ENCODE peak calls at places on chromosomes 1 and 21, in four cellular contexts. One of them, this sample, is unnamed.
A peak's percentile ranks its signal among the peaks of the same experiment; 100 is the strongest.

GRCh38 chr1:6116137-6116536 is 64.0 kb downstream of the CHD5 start:
- DNase-seq in A549: no peak
- DNase-seq in stomach: no peak
- DNase-seq in H1: no peak
- DNase-seq in this sample: no peak

GRCh38 chr1:24935196-24935526 is 5.1 kb upstream of the RUNX3 start:
- DNase-seq in A549: no peak
- DNase-seq in stomach: no peak
- DNase-seq in H1: no peak
- DNase-seq in this sample: no peak

GRCh38 chr1:67711850-67712202 is 26.8 kb downstream of the GADD45A start:
- DNase-seq in A549: no peak
- DNase-seq in stomach: no peak
- DNase-seq in H1: no peak
- DNase-seq in this sample: no peak

GRCh38 chr1:203268901-203269653 is 36.2 kb upstream of the BTG2 start:
- DNase-seq in A549: peak; percentile 76
- DNase-seq in stomach: no peak
- DNase-seq in H1: no peak
- DNase-seq in this sample: no peak

GRCh38 chr1:192609110-192610079 is 26.6 kb upstream of the RGS13 start:
- DNase-seq in A549: no peak
- DNase-seq in stomach: peak; percentile 60
- DNase-seq in H1: no peak
- DNase-seq in this sample: peak; percentile 81

GRCh38 chr1:48617227-48617626 is 145.2 kb upstream of the SPATA6 start:
- DNase-seq in A549: no peak
- DNase-seq in stomach: no peak
- DNase-seq in H1: no peak
- DNase-seq in this sample: no peak

GRCh38 chr21:42468511-42469131 is 27.4 kb downstream of the RSPH1 start:
- DNase-seq in A549: no peak
- DNase-seq in stomach: no peak
- DNase-seq in H1: no peak
- DNase-seq in this sample: peak; percentile 7

GRCh38 chr1:201332616-201333335 is 44.7 kb downstream of the TNNT2 start:
- DNase-seq in A549: no peak
- DNase-seq in stomach: no peak
- DNase-seq in H1: no peak
- DNase-seq in this sample: no peak

GRCh38 chr1:232868793-232869491 is 63.7 kb downstream of the MAP10 start:
- DNase-seq in A549: peak; percentile 7
- DNase-seq in stomach: no peak
- DNase-seq in H1: no peak
- DNase-seq in this sample: no peak

GRCh38 chr1:159949123-159949522 is 3.7 kb upstream of the IGSF9 start:
- DNase-seq in A549: no peak
- DNase-seq in stomach: peak; percentile 62
- DNase-seq in H1: no peak
- DNase-seq in this sample: peak; percentile 61

GRCh38 chr1:204323887-204324286 is 35.8 kb downstream of the PLEKHA6 start:
- DNase-seq in A549: peak; percentile 44
- DNase-seq in stomach: no peak
- DNase-seq in H1: no peak
- DNase-seq in this sample: no peak

GRCh38 chr1:54404263-54404662 is 1.9 kb downstream of the SSBP3 start:
- DNase-seq in A549: no peak
- DNase-seq in stomach: no peak
- DNase-seq in H1: no peak
- DNase-seq in this sample: no peak

GRCh38 chr1:54402896-54403295 is 3.3 kb downstream of the SSBP3 start:
- DNase-seq in A549: no peak
- DNase-seq in stomach: peak; percentile 47
- DNase-seq in H1: no peak
- DNase-seq in this sample: no peak

GRCh38 chr1:54403377-54403776 is 2.8 kb downstream of the SSBP3 start:
- DNase-seq in A549: no peak
- DNase-seq in stomach: no peak
- DNase-seq in H1: no peak
- DNase-seq in this sample: no peak

GRCh38 chr1:54404939-54405880 is 984 bp downstream of the SSBP3 start:
- DNase-seq in A549: no peak
- DNase-seq in stomach: peak; percentile 48
- DNase-seq in H1: no peak
- DNase-seq in this sample: peak; percentile 41

GRCh38 chr1:54403808-54404261 is 2.4 kb downstream of the SSBP3 start:
- DNase-seq in A549: no peak
- DNase-seq in stomach: no peak
- DNase-seq in H1: no peak
- DNase-seq in this sample: no peak
- H3K4me1 ChIP-seq in A549: peaks cover 12% of the 10 kb centered on the region
- H3K4me1 ChIP-seq in stomach: peaks cover 85% of the 10 kb centered on the region
- H3K4me1 ChIP-seq in H1: peaks cover 18% of the 10 kb centered on the region
- H3K4me1 ChIP-seq in this sample: peaks cover 41% of the 10 kb centered on the region

DNA sequence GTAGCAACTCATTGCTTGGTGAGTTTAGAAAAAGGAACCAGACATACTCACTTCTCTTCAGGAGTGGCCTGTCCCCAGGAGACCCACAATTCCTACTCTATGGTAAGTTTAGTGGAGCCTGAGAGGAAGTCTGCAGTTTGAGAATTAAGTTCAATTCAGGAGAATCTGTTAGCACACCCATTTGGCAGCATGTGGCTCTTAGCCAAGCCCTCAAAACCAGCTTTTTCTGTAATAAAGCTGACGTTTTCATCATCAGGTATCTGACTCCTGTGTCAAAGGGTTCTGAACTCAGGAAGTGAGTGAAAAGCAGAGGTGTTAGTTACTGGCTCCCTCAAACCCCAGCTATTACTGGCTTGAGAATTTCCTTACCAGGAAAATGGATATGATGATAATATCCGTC is 20.4 kb upstream of the RGS16 start:
- DNase-seq in A549: no peak
- DNase-seq in stomach: no peak
- DNase-seq in H1: no peak
- DNase-seq in this sample: no peak
- TF ChIP-seq EP300 in A549: no peak
- TF ChIP-seq EP300 in stomach: no peak
- TF ChIP-seq EP300 in H1: no peak
- TF ChIP-seq EP300 in this sample: no peak

GRCh38 chr1:247386217-247386616 is 29.8 kb upstream of the NLRP3 start:
- DNase-seq in A549: no peak
- DNase-seq in stomach: no peak
- DNase-seq in H1: no peak
- DNase-seq in this sample: no peak
- H3K4me1 ChIP-seq in A549: no peaks in the 10 kb centered on the region
- H3K4me1 ChIP-seq in stomach: no peaks in the 10 kb centered on the region
- H3K4me1 ChIP-seq in H1: peaks cover 6% of the 10 kb centered on the region
- H3K4me1 ChIP-seq in this sample: no peaks in the 10 kb centered on the region

DNA sequence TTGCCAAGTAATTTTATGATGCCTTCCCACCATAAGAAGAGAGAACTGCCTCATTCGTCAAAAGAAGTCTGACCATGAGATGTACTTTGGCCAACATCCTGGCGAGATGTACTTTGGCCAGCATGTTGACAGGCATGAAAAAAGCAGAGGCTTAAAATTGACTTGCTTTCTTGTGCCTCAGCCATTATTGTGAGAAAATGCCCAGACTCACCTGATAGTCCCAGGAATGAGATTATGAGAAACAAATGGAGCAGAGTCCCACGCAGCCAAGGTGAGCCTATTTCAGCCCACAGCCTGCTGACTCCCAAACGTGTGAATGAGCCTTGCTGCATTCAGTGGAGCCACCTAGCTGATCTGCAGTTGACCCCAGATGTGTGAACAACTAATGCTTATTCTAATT is 43.5 kb upstream of the ZNF644 start:
- DNase-seq in A549: no peak
- DNase-seq in stomach: no peak
- DNase-seq in H1: no peak
- DNase-seq in this sample: no peak
- TF ChIP-seq EP300 in A549: no peak
- TF ChIP-seq EP300 in stomach: no peak
- TF ChIP-seq EP300 in H1: no peak
- TF ChIP-seq EP300 in this sample: no peak

GRCh38 chr1:91807921-91808620 is 77.9 kb downstream of the TGFBR3 start:
- DNase-seq in A549: no peak
- DNase-seq in stomach: no peak
- DNase-seq in H1: no peak
- DNase-seq in this sample: no peak

GRCh38 chr1:91806777-91807700 is 78.9 kb downstream of the TGFBR3 start:
- DNase-seq in A549: no peak
- DNase-seq in stomach: no peak
- DNase-seq in H1: no peak
- DNase-seq in this sample: no peak

GRCh38 chr1:91805343-91805801 is 80.6 kb downstream of the TGFBR3 start:
- DNase-seq in A549: no peak
- DNase-seq in stomach: no peak
- DNase-seq in H1: no peak
- DNase-seq in this sample: no peak

GRCh38 chr1:91804546-91805023 is 81.4 kb downstream of the TGFBR3 start:
- DNase-seq in A549: no peak
- DNase-seq in stomach: no peak
- DNase-seq in H1: no peak
- DNase-seq in this sample: no peak

DNA sequence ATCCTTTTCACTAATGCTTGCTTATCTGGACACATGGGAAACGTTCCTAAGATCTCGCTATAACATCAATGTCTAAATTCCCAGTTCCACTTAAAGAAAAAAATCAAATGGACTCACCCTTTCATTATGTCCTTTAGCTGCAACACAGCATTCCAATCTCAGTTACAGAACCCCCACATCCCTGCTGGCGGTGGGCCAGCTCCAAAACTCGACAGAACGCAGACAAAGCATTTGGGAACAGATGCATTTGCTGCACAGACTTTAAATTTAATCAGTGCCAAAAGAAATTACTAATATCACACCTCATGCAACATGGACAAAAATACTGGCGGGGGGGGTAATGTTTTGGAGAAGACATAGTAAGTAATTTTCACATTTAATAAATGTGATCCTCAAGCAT is 79.8 kb downstream of the TGFBR3 start:
- DNase-seq in A549: no peak
- DNase-seq in stomach: no peak
- DNase-seq in H1: no peak
- DNase-seq in this sample: no peak
- H3K4me1 ChIP-seq in A549: peaks cover 21% of the 10 kb centered on the region
- H3K4me1 ChIP-seq in stomach: peaks cover 17% of the 10 kb centered on the region
- H3K4me1 ChIP-seq in H1: peaks cover 8% of the 10 kb centered on the region
- H3K4me1 ChIP-seq in this sample: peaks cover 8% of the 10 kb centered on the region

GRCh38 chr1:223244366-223245103 is 101.5 kb upstream of the TLR5 start:
- DNase-seq in A549: no peak
- DNase-seq in stomach: no peak
- DNase-seq in H1: no peak
- DNase-seq in this sample: no peak
- TF ChIP-seq EP300 in A549: no peak
- TF ChIP-seq EP300 in stomach: no peak
- TF ChIP-seq EP300 in H1: no peak
- TF ChIP-seq EP300 in this sample: no peak

GRCh38 chr1:240417317-240417716 is 194.6 kb downstream of the GREM2 start:
- DNase-seq in A549: no peak
- DNase-seq in stomach: no peak
- DNase-seq in H1: no peak
- DNase-seq in this sample: no peak

GRCh38 chr1:240413732-240414131 is 198.2 kb downstream of the GREM2 start:
- DNase-seq in A549: no peak
- DNase-seq in stomach: no peak
- DNase-seq in H1: no peak
- DNase-seq in this sample: no peak

GRCh38 chr1:240415532-240415931 is 196.4 kb downstream of the GREM2 start:
- DNase-seq in A549: no peak
- DNase-seq in stomach: no peak
- DNase-seq in H1: no peak
- DNase-seq in this sample: no peak

GRCh38 chr1:240409615-240410014 is 202.3 kb downstream of the GREM2 start:
- DNase-seq in A549: no peak
- DNase-seq in stomach: no peak
- DNase-seq in H1: no peak
- DNase-seq in this sample: no peak

DNA sequence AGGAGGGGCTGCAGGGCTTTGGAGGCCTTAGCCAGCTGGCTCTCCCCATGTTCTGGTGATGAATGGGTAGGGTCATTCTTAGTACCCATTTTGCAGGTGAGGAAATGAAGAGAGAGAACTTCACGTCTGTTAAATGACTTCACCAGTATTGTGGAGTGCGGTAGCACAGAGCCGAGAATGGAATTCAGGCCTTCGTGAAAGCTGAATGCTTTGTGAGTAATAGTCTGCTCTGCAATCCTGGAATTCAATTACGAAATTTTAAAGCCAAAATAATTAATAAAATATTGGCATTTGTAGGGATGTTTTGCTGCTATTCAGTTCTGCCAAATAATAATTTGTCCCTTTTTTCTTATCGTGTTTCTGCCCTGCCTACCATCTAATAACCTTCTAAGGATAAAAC is 197.7 kb downstream of the GREM2 start:
- DNase-seq in A549: no peak
- DNase-seq in stomach: no peak
- DNase-seq in H1: no peak
- DNase-seq in this sample: no peak
- H3K4me1 ChIP-seq in A549: peaks cover 39% of the 10 kb centered on the region
- H3K4me1 ChIP-seq in stomach: no peaks in the 10 kb centered on the region
- H3K4me1 ChIP-seq in H1: no peaks in the 10 kb centered on the region
- H3K4me1 ChIP-seq in this sample: no peaks in the 10 kb centered on the region

This sample was measured in transverse colon.